ENCODE peak calls at places on chromosome 22, in six cellular contexts. One of them, this sample, is unnamed.

GRCh38 chr22:19478466-19479357 is at the start of gene UFD1:
- DNase-seq in MCF 10A: peak
- DNase-seq in tibial nerve: peak
- DNase-seq in nephron progenitor cell: peak
- DNase-seq in foreskin keratinocyte: peak
- DNase-seq in osteoblast: peak
- DNase-seq in this sample: peak

GRCh38 chr22:49514656-49515055 is 313.0 kb downstream of the BRD1 start:
- DNase-seq in foreskin keratinocyte: no peak
- DNase-seq in nephron progenitor cell: no peak
- DNase-seq in osteoblast: no peak
- DNase-seq in MCF 10A: no peak
- DNase-seq in tibial nerve: no peak
- DNase-seq in this sample: no peak

GRCh38 chr22:43731986-43732385 is 80.1 kb downstream of the EFCAB6 start:
- DNase-seq in nephron progenitor cell: no peak
- DNase-seq in osteoblast: no peak
- DNase-seq in tibial nerve: no peak
- DNase-seq in MCF 10A: no peak
- DNase-seq in foreskin keratinocyte: no peak
- DNase-seq in this sample: no peak

GRCh38 chr22:23801886-23802377 is 15.2 kb downstream of the SMARCB1 start:
- DNase-seq in MCF 10A: no peak
- DNase-seq in nephron progenitor cell: no peak
- DNase-seq in foreskin keratinocyte: no peak
- DNase-seq in tibial nerve: no peak
- DNase-seq in osteoblast: no peak
- DNase-seq in this sample: peak

GRCh38 chr22:17906978-17907730 is 117.2 kb downstream of the MICAL3 start:
- DNase-seq in tibial nerve: no peak
- DNase-seq in nephron progenitor cell: no peak
- DNase-seq in foreskin keratinocyte: no peak
- DNase-seq in osteoblast: no peak
- DNase-seq in MCF 10A: no peak
- DNase-seq in this sample: no peak

GRCh38 chr22:43260346-43260745 is 73.4 kb upstream of the TTLL12 start:
- DNase-seq in tibial nerve: no peak
- DNase-seq in nephron progenitor cell: no peak
- DNase-seq in foreskin keratinocyte: no peak
- DNase-seq in osteoblast: no peak
- DNase-seq in MCF 10A: no peak
- DNase-seq in this sample: no peak

GRCh38 chr22:36829370-36830002 is 12.7 kb upstream of the PVALB start:
- DNase-seq in nephron progenitor cell: no peak
- DNase-seq in osteoblast: no peak
- DNase-seq in foreskin keratinocyte: no peak
- DNase-seq in MCF 10A: no peak
- DNase-seq in tibial nerve: no peak
- DNase-seq in this sample: no peak

GRCh38 chr22:39994566-39995345 is at the start of gene FAM83F:
- DNase-seq in osteoblast: no peak
- DNase-seq in tibial nerve: no peak
- DNase-seq in foreskin keratinocyte: no peak
- DNase-seq in nephron progenitor cell: peak
- DNase-seq in MCF 10A: peak
- DNase-seq in this sample: no peak

GRCh38 chr22:36391648-36392047 is 3.9 kb upstream of the MYH9 start:
- DNase-seq in tibial nerve: no peak
- DNase-seq in foreskin keratinocyte: no peak
- DNase-seq in nephron progenitor cell: no peak
- DNase-seq in MCF 10A: no peak
- DNase-seq in osteoblast: peak
- DNase-seq in this sample: no peak

GRCh38 chr22:42805016-42805997 is 51.8 kb downstream of the ARFGAP3 start:
- DNase-seq in osteoblast: no peak
- DNase-seq in MCF 10A: peak
- DNase-seq in tibial nerve: no peak
- DNase-seq in nephron progenitor cell: no peak
- DNase-seq in foreskin keratinocyte: no peak
- DNase-seq in this sample: no peak

GRCh38 chr22:38176170-38176741 is 5.4 kb downstream of the PLA2G6 start:
- DNase-seq in foreskin keratinocyte: no peak
- DNase-seq in osteoblast: peak
- DNase-seq in tibial nerve: peak
- DNase-seq in nephron progenitor cell: no peak
- DNase-seq in MCF 10A: peak
- DNase-seq in this sample: no peak

GRCh38 chr22:40329021-40329456 is 17.3 kb upstream of the ADSL start:
- DNase-seq in MCF 10A: no peak
- DNase-seq in nephron progenitor cell: no peak
- DNase-seq in osteoblast: no peak
- DNase-seq in foreskin keratinocyte: no peak
- DNase-seq in tibial nerve: no peak
- DNase-seq in this sample: no peak

GRCh38 chr22:40507491-40507890 is 129.0 kb downstream of the MRTFA start:
- DNase-seq in tibial nerve: no peak
- DNase-seq in MCF 10A: no peak
- DNase-seq in nephron progenitor cell: no peak
- DNase-seq in osteoblast: no peak
- DNase-seq in foreskin keratinocyte: no peak
- DNase-seq in this sample: no peak

GRCh38 chr22:43385770-43386641 is 25.8 kb upstream of the MPPED1 start:
- DNase-seq in foreskin keratinocyte: peak
- DNase-seq in MCF 10A: peak
- DNase-seq in tibial nerve: peak
- DNase-seq in osteoblast: peak
- DNase-seq in nephron progenitor cell: peak
- DNase-seq in this sample: no peak

GRCh38 chr22:42434283-42434682 is 2.1 kb upstream of the NFAM1 start:
- DNase-seq in MCF 10A: peak
- DNase-seq in foreskin keratinocyte: no peak
- DNase-seq in osteoblast: peak
- DNase-seq in tibial nerve: no peak
- DNase-seq in nephron progenitor cell: no peak
- DNase-seq in this sample: no peak

GRCh38 chr22:22043296-22044078 is 60.9 kb upstream of the TOP3B start:
- DNase-seq in osteoblast: no peak
- DNase-seq in MCF 10A: no peak
- DNase-seq in foreskin keratinocyte: no peak
- DNase-seq in tibial nerve: no peak
- DNase-seq in nephron progenitor cell: no peak
- DNase-seq in this sample: no peak

GRCh38 chr22:43974028-43974545 is 18.8 kb downstream of the SAMM50 start:
- DNase-seq in MCF 10A: no peak
- DNase-seq in foreskin keratinocyte: no peak
- DNase-seq in nephron progenitor cell: no peak
- DNase-seq in tibial nerve: no peak
- DNase-seq in osteoblast: no peak
- DNase-seq in this sample: no peak

GRCh38 chr22:19802001-19802880 is 41.7 kb downstream of the TBX1 start:
- DNase-seq in nephron progenitor cell: peak
- DNase-seq in osteoblast: peak
- DNase-seq in foreskin keratinocyte: no peak
- DNase-seq in tibial nerve: no peak
- DNase-seq in MCF 10A: no peak
- DNase-seq in this sample: peak

GRCh38 chr22:19855504-19856409 is 1.1 kb upstream of the GNB1L start:
- DNase-seq in nephron progenitor cell: peak
- DNase-seq in foreskin keratinocyte: no peak
- DNase-seq in osteoblast: peak
- DNase-seq in MCF 10A: peak
- DNase-seq in tibial nerve: peak
- DNase-seq in this sample: peak

GRCh38 chr22:44571566-44572413 is 73.8 kb upstream of the RTL6 start:
- DNase-seq in nephron progenitor cell: no peak
- DNase-seq in osteoblast: no peak
- DNase-seq in tibial nerve: no peak
- DNase-seq in foreskin keratinocyte: no peak
- DNase-seq in MCF 10A: no peak
- DNase-seq in this sample: no peak

GRCh38 chr22:20957691-20958440 is 9.2 kb upstream of the AIFM3 start:
- DNase-seq in foreskin keratinocyte: no peak
- DNase-seq in nephron progenitor cell: peak
- DNase-seq in tibial nerve: no peak
- DNase-seq in osteoblast: peak
- DNase-seq in MCF 10A: peak
- DNase-seq in this sample: no peak

GRCh38 chr22:44068422-44069191 is 44.5 kb downstream of the PARVB start:
- DNase-seq in MCF 10A: no peak
- DNase-seq in osteoblast: peak
- DNase-seq in tibial nerve: no peak
- DNase-seq in foreskin keratinocyte: no peak
- DNase-seq in nephron progenitor cell: no peak
- DNase-seq in this sample: no peak

GRCh38 chr22:35961480-35961902 is 67.1 kb downstream of the RBFOX2 start:
- DNase-seq in tibial nerve: no peak
- DNase-seq in MCF 10A: peak
- DNase-seq in foreskin keratinocyte: no peak
- DNase-seq in osteoblast: peak
- DNase-seq in nephron progenitor cell: peak
- DNase-seq in this sample: no peak

GRCh38 chr22:32649515-32650200 is 151.8 kb upstream of the TIMP3 start:
- DNase-seq in MCF 10A: no peak
- DNase-seq in osteoblast: peak
- DNase-seq in foreskin keratinocyte: no peak
- DNase-seq in tibial nerve: no peak
- DNase-seq in nephron progenitor cell: no peak
- DNase-seq in this sample: no peak

GRCh38 chr22:42275176-42275575 is 4.7 kb upstream of the TCF20 start:
- DNase-seq in MCF 10A: no peak
- DNase-seq in nephron progenitor cell: no peak
- DNase-seq in tibial nerve: no peak
- DNase-seq in foreskin keratinocyte: no peak
- DNase-seq in osteoblast: no peak
- DNase-seq in this sample: peak

GRCh38 chr22:40687706-40688105 is 8.4 kb downstream of the MCHR1 start:
- DNase-seq in tibial nerve: no peak
- DNase-seq in nephron progenitor cell: no peak
- DNase-seq in osteoblast: no peak
- DNase-seq in MCF 10A: no peak
- DNase-seq in foreskin keratinocyte: no peak
- DNase-seq in this sample: no peak

GRCh38 chr22:36419912-36420882 is 32.4 kb upstream of the MYH9 start:
- DNase-seq in osteoblast: peak
- DNase-seq in nephron progenitor cell: no peak
- DNase-seq in MCF 10A: no peak
- DNase-seq in tibial nerve: peak
- DNase-seq in foreskin keratinocyte: no peak
- DNase-seq in this sample: no peak

GRCh38 chr22:32728291-32728690 is 73.2 kb upstream of the TIMP3 start:
- DNase-seq in MCF 10A: no peak
- DNase-seq in nephron progenitor cell: no peak
- DNase-seq in foreskin keratinocyte: no peak
- DNase-seq in osteoblast: no peak
- DNase-seq in tibial nerve: no peak
- DNase-seq in this sample: no peak

DNA sequence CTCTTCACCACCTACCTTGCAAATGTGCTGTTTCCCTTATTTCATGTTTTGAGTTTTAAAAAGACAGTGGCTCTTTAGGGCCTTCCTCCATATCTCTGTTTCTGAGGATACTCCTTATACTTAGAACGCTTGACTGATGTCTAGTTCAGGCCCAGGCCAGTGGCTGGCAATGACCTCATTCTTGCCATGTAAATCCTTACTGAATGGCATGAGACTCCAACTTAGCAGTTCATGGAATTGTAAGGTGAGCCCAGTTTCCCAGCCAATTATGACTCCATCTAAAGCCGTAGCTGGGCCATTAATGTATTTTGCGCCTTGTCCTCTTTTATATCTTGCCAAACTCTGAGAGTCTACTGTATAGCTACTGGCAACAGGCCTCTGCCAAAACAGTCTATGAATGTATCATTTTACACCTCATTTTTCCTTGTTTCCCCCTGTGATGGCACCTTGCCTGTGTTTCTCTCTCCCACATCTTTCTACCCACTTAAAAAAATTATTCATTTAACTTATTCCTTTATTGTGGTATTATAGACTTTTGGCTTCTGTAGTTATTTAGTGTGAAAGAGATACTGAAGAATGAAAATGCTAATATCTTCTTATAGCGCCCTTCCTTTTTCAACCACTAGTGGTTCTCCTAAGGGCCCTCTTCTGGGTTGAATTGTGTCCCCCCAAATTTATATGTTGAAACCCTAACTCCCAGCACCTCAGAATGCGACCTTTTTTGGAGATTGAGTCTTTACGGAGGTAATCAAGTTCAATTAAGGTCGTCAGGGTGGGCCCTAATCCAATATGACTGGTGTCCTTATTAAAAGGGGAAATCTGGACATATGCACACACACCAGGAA is 67.4 kb downstream of the ZNRF3 start:
- DNase-seq in osteoblast: no peak
- DNase-seq in tibial nerve: no peak
- DNase-seq in nephron progenitor cell: no peak
- DNase-seq in MCF 10A: no peak
- DNase-seq in foreskin keratinocyte: no peak
- DNase-seq in this sample: no peak
- TF ChIP-seq CTCF in osteoblast: no peak
- TF ChIP-seq CTCF in tibial nerve: no peak
- TF ChIP-seq CTCF in nephron progenitor cell: peak
- TF ChIP-seq CTCF in MCF 10A: no peak
- TF ChIP-seq CTCF in foreskin keratinocyte: no peak
- TF ChIP-seq CTCF in this sample: peak

GRCh38 chr22:46681010-46681409 is 57.0 kb downstream of the CERK start:
- DNase-seq in osteoblast: peak
- DNase-seq in nephron progenitor cell: no peak
- DNase-seq in tibial nerve: no peak
- DNase-seq in foreskin keratinocyte: no peak
- DNase-seq in MCF 10A: peak
- DNase-seq in this sample: no peak
- TF ChIP-seq CTCF in osteoblast: peak
- TF ChIP-seq CTCF in nephron progenitor cell: no peak
- TF ChIP-seq CTCF in tibial nerve: peak
- TF ChIP-seq CTCF in foreskin keratinocyte: peak
- TF ChIP-seq CTCF in MCF 10A: peak
- TF ChIP-seq CTCF in this sample: no peak

GRCh38 chr22:48488149-48488551 is 1339.5 kb downstream of the BRD1 start:
- DNase-seq in tibial nerve: no peak
- DNase-seq in foreskin keratinocyte: no peak
- DNase-seq in nephron progenitor cell: no peak
- DNase-seq in osteoblast: no peak
- DNase-seq in MCF 10A: no peak
- DNase-seq in this sample: no peak
- TF ChIP-seq CTCF in tibial nerve: no peak
- TF ChIP-seq CTCF in foreskin keratinocyte: no peak
- TF ChIP-seq CTCF in nephron progenitor cell: peak
- TF ChIP-seq CTCF in osteoblast: no peak
- TF ChIP-seq CTCF in MCF 10A: no peak
- TF ChIP-seq CTCF in this sample: peak

DNA sequence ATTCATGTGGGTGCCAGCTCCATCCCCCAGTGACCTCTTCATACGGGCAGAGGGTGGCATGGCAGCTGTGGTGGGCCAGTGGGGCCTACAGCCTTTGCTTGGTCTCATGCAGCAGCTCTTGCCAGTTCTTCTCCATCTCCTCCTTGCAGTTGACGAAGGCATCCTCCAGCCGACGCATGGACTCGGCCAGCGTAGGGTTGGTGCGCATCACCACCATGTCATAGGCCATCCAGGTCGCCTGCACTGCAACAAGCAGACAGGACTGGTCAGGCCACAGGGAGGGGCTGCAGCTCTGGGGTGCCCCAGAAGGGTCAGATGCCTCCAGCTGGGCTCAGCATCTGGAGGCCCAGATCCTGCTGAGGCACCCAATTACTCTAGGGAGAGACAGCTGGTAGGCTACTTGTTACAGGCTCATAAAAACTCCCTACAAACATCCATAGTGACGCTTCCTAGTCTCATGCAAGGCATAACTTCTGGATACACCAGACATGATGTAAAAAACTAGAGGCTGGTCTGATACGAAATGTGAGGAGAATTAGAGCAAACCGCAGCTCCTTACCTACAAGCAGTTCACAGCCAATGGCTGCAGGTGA is 5.6 kb downstream of the KLHDC7B start:
- DNase-seq in MCF 10A: no peak
- DNase-seq in tibial nerve: no peak
- DNase-seq in osteoblast: peak
- DNase-seq in nephron progenitor cell: no peak
- DNase-seq in foreskin keratinocyte: no peak
- DNase-seq in this sample: no peak
- TF ChIP-seq CTCF in MCF 10A: no peak
- TF ChIP-seq CTCF in tibial nerve: no peak
- TF ChIP-seq CTCF in osteoblast: no peak
- TF ChIP-seq CTCF in nephron progenitor cell: no peak
- TF ChIP-seq CTCF in foreskin keratinocyte: no peak
- TF ChIP-seq CTCF in this sample: no peak

This sample was measured in chondrocyte.